ENCODE peak calls at places on chromosome 22, in five cellular contexts. One of them, this sample, is unnamed.

GRCh38 chr22:42299586-42300285 is 29.3 kb upstream of the TCF20 start:
- DNase-seq in colonic mucosa: no peak
- DNase-seq in foreskin fibroblast: no peak
- DNase-seq in brain microvascular endothelial cell: no peak
- DNase-seq in bronchial epithelial cell: no peak
- DNase-seq in this sample: no peak

GRCh38 chr22:31223786-31224191 is 11.7 kb downstream of the LIMK2 start:
- DNase-seq in foreskin fibroblast: no peak
- DNase-seq in bronchial epithelial cell: no peak
- DNase-seq in colonic mucosa: no peak
- DNase-seq in brain microvascular endothelial cell: no peak
- DNase-seq in this sample: no peak

GRCh38 chr22:40383905-40384304 is 13.5 kb downstream of the SGSM3 start:
- DNase-seq in bronchial epithelial cell: no peak
- DNase-seq in colonic mucosa: no peak
- DNase-seq in brain microvascular endothelial cell: peak; percentile 88
- DNase-seq in foreskin fibroblast: peak; percentile 28
- DNase-seq in this sample: no peak

GRCh38 chr22:42418811-42419243 is 13.4 kb downstream of the NFAM1 start:
- DNase-seq in foreskin fibroblast: no peak
- DNase-seq in bronchial epithelial cell: peak; percentile 56
- DNase-seq in brain microvascular endothelial cell: no peak
- DNase-seq in colonic mucosa: no peak
- DNase-seq in this sample: no peak

GRCh38 chr22:40176921-40177737 is 596 bp upstream of the TNRC6B start:
- DNase-seq in bronchial epithelial cell: peak; percentile 68
- DNase-seq in brain microvascular endothelial cell: peak; percentile 64
- DNase-seq in colonic mucosa: peak; percentile 77
- DNase-seq in foreskin fibroblast: peak; percentile 86
- DNase-seq in this sample: no peak

GRCh38 chr22:17318817-17319216 is 50.4 kb upstream of the CECR2 start:
- DNase-seq in brain microvascular endothelial cell: no peak
- DNase-seq in foreskin fibroblast: no peak
- DNase-seq in colonic mucosa: no peak
- DNase-seq in bronchial epithelial cell: no peak
- DNase-seq in this sample: no peak

GRCh38 chr22:45240137-45240809 is 421 bp downstream of the KIAA0930 start:
- DNase-seq in bronchial epithelial cell: no peak
- DNase-seq in foreskin fibroblast: peak; percentile 60
- DNase-seq in colonic mucosa: peak; percentile 41
- DNase-seq in brain microvascular endothelial cell: no peak
- DNase-seq in this sample: no peak

GRCh38 chr22:42388130-42388797 is 43.9 kb downstream of the NFAM1 start:
- DNase-seq in foreskin fibroblast: no peak
- DNase-seq in bronchial epithelial cell: peak; percentile 51
- DNase-seq in colonic mucosa: no peak
- DNase-seq in brain microvascular endothelial cell: no peak
- DNase-seq in this sample: no peak

GRCh38 chr22:42461511-42461910 is 29.3 kb upstream of the NFAM1 start:
- DNase-seq in colonic mucosa: no peak
- DNase-seq in bronchial epithelial cell: no peak
- DNase-seq in brain microvascular endothelial cell: no peak
- DNase-seq in foreskin fibroblast: no peak
- DNase-seq in this sample: no peak

GRCh38 chr22:43343262-43343988 is at the start of gene SCUBE1:
- DNase-seq in bronchial epithelial cell: peak; percentile 4
- DNase-seq in foreskin fibroblast: peak; percentile 48
- DNase-seq in colonic mucosa: peak; percentile 48
- DNase-seq in brain microvascular endothelial cell: no peak
- DNase-seq in this sample: no peak

GRCh38 chr22:44862281-44862680 is 109.9 kb downstream of the ARHGAP8 start:
- DNase-seq in foreskin fibroblast: no peak
- DNase-seq in colonic mucosa: no peak
- DNase-seq in bronchial epithelial cell: no peak
- DNase-seq in brain microvascular endothelial cell: no peak
- DNase-seq in this sample: no peak

GRCh38 chr22:48143856-48144255 is 1381.4 kb downstream of the TBC1D22A start:
- DNase-seq in brain microvascular endothelial cell: no peak
- DNase-seq in foreskin fibroblast: no peak
- DNase-seq in colonic mucosa: no peak
- DNase-seq in bronchial epithelial cell: no peak
- DNase-seq in this sample: no peak

GRCh38 chr22:50232481-50233151 is 12.2 kb downstream of the TUBGCP6 start:
- DNase-seq in foreskin fibroblast: no peak
- DNase-seq in colonic mucosa: no peak
- DNase-seq in brain microvascular endothelial cell: no peak
- DNase-seq in bronchial epithelial cell: no peak
- DNase-seq in this sample: no peak

GRCh38 chr22:50242406-50242949 is 2.3 kb downstream of the TUBGCP6 start:
- DNase-seq in foreskin fibroblast: no peak
- DNase-seq in bronchial epithelial cell: no peak
- DNase-seq in colonic mucosa: no peak
- DNase-seq in brain microvascular endothelial cell: no peak
- DNase-seq in this sample: no peak

GRCh38 chr22:50238755-50239154 is 6.1 kb downstream of the TUBGCP6 start:
- DNase-seq in brain microvascular endothelial cell: no peak
- DNase-seq in colonic mucosa: no peak
- DNase-seq in foreskin fibroblast: no peak
- DNase-seq in bronchial epithelial cell: no peak
- DNase-seq in this sample: no peak

GRCh38 chr22:50233223-50233622 is 11.6 kb downstream of the TUBGCP6 start:
- DNase-seq in brain microvascular endothelial cell: no peak
- DNase-seq in colonic mucosa: no peak
- DNase-seq in foreskin fibroblast: no peak
- DNase-seq in bronchial epithelial cell: no peak
- DNase-seq in this sample: no peak

GRCh38 chr22:50236731-50237409 is 8.0 kb downstream of the TUBGCP6 start:
- DNase-seq in foreskin fibroblast: peak; percentile 53
- DNase-seq in colonic mucosa: no peak
- DNase-seq in bronchial epithelial cell: no peak
- DNase-seq in brain microvascular endothelial cell: no peak
- DNase-seq in this sample: no peak
- TF ChIP-seq CTCF in foreskin fibroblast: peak; percentile 34
- TF ChIP-seq CTCF in colonic mucosa: peak; percentile 38
- TF ChIP-seq CTCF in bronchial epithelial cell: peak; percentile 52
- TF ChIP-seq CTCF in brain microvascular endothelial cell: peak; percentile 71
- TF ChIP-seq CTCF in this sample: peak; percentile 57

GRCh38 chr22:22929381-22930221 is 42.0 kb downstream of the IGLL5 start:
- DNase-seq in brain microvascular endothelial cell: no peak
- DNase-seq in foreskin fibroblast: no peak
- DNase-seq in colonic mucosa: no peak
- DNase-seq in bronchial epithelial cell: no peak
- DNase-seq in this sample: no peak
- H3K4me3 ChIP-seq in brain microvascular endothelial cell: no peak overlapping the region
- H3K4me3 ChIP-seq in foreskin fibroblast: no peak overlapping the region
- H3K4me3 ChIP-seq in colonic mucosa: no peak overlapping the region
- H3K4me3 ChIP-seq in bronchial epithelial cell: no peak overlapping the region
- H3K4me3 ChIP-seq in this sample: no peak overlapping the region

DNA sequence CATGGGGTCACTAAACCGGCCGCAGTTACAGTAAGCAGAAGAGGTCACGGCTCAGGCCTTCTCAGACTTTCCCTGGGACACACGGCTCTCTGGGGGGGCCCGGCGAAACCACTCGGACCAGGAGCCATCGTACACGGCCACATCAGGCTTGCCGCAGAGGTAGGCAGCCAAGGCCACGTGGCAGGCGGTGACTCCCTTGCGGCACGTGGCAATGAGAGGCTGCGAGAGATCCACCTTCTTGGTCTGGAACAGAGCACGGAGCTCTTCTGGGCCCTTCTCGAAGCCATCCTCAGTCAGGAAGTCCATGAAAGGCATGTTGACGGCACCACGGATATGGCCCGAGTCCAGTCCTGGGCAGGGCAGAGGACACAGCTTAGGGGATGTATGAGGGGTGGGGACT is 8.3 kb downstream of the TST start:
- DNase-seq in bronchial epithelial cell: no peak
- DNase-seq in foreskin fibroblast: no peak
- DNase-seq in colonic mucosa: no peak
- DNase-seq in brain microvascular endothelial cell: no peak
- DNase-seq in this sample: no peak
- TF ChIP-seq CTCF in bronchial epithelial cell: no peak
- TF ChIP-seq CTCF in foreskin fibroblast: no peak
- TF ChIP-seq CTCF in colonic mucosa: no peak
- TF ChIP-seq CTCF in brain microvascular endothelial cell: no peak
- TF ChIP-seq CTCF in this sample: no peak

GRCh38 chr22:23184100-23184763 is 3.9 kb downstream of the BCR start:
- DNase-seq in colonic mucosa: no peak
- DNase-seq in bronchial epithelial cell: no peak
- DNase-seq in brain microvascular endothelial cell: no peak
- DNase-seq in foreskin fibroblast: no peak
- DNase-seq in this sample: no peak
- H3K4me3 ChIP-seq in colonic mucosa: peak overlapping the region; percentile 64
- H3K4me3 ChIP-seq in bronchial epithelial cell: no peak overlapping the region
- H3K4me3 ChIP-seq in brain microvascular endothelial cell: no peak overlapping the region
- H3K4me3 ChIP-seq in foreskin fibroblast: no peak overlapping the region
- H3K4me3 ChIP-seq in this sample: no peak overlapping the region

DNA sequence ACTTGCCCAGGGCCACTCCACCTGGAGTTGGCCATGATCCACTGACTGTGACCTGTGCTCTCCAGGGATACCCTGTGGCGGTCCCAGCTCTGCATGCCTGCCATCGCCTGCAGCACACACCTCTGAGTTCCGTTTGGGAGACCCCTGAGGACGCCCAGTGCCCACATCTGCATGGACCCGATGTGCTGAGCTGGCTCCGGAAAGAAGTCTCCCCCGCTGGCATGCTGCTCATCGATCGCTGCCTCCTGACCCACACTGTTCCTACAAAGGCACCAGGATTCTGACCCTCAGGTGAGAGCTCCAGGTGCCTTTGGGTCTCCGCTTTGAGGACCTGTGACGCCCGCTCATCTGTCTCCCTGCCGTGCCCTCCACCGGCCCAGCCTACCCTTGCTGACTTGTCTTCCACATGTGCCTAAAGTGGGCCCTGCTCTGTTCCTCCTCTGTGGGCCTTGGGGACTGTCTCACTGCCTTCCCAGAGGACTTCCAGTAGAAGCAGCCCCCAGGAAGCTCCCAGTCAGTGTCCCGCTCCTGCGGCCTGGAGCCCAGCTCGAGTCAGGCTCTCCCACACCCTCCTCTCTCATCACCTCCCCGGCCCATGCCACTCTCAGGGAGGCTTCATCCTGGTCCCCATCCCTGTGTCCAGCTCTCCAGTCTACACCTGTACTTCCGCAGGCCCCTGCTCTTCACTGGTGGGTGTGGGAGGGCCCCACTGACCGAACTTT is 5.9 kb upstream of the SLC25A1 start:
- DNase-seq in bronchial epithelial cell: no peak
- DNase-seq in colonic mucosa: no peak
- DNase-seq in foreskin fibroblast: no peak
- DNase-seq in brain microvascular endothelial cell: no peak
- DNase-seq in this sample: no peak
- TF ChIP-seq CTCF in bronchial epithelial cell: no peak
- TF ChIP-seq CTCF in colonic mucosa: no peak
- TF ChIP-seq CTCF in foreskin fibroblast: no peak
- TF ChIP-seq CTCF in brain microvascular endothelial cell: no peak
- TF ChIP-seq CTCF in this sample: no peak